ENCODE peak calls at places on chromosomes 3 and 15, in seven cellular contexts. One of them, this sample, is unnamed.
A peak's percentile ranks its signal among the peaks of the same experiment; 100 is the strongest.

GRCh38 chr3:95154775-95155174 is 1091.9 kb downstream of the NSUN3 start:
- DNase-seq in transverse colon: no peak
- DNase-seq in fibroblast of lung: peak; percentile 21
- DNase-seq in sigmoid colon: no peak
- DNase-seq in suprapubic skin: no peak
- DNase-seq in breast epithelium: no peak
- DNase-seq in GM23338: no peak
- DNase-seq in this sample: no peak

GRCh38 chr3:150874666-150875219 is 30.5 kb downstream of the MINDY4B start:
- DNase-seq in breast epithelium: no peak
- DNase-seq in GM23338: no peak
- DNase-seq in sigmoid colon: no peak
- DNase-seq in suprapubic skin: no peak
- DNase-seq in transverse colon: no peak
- DNase-seq in fibroblast of lung: no peak
- DNase-seq in this sample: no peak

GRCh38 chr3:135163701-135164100 is 368.6 kb downstream of the EPHB1 start:
- DNase-seq in sigmoid colon: no peak
- DNase-seq in transverse colon: no peak
- DNase-seq in GM23338: no peak
- DNase-seq in breast epithelium: no peak
- DNase-seq in fibroblast of lung: no peak
- DNase-seq in suprapubic skin: no peak
- DNase-seq in this sample: no peak

GRCh38 chr15:26087395-26087794 is 224.3 kb upstream of the ATP10A start:
- DNase-seq in transverse colon: no peak
- DNase-seq in breast epithelium: no peak
- DNase-seq in suprapubic skin: no peak
- DNase-seq in GM23338: no peak
- DNase-seq in fibroblast of lung: no peak
- DNase-seq in sigmoid colon: no peak
- DNase-seq in this sample: no peak

GRCh38 chr3:17044844-17045243 is 160.1 kb downstream of the PLCL2 start:
- DNase-seq in suprapubic skin: no peak
- DNase-seq in GM23338: no peak
- DNase-seq in breast epithelium: no peak
- DNase-seq in transverse colon: no peak
- DNase-seq in sigmoid colon: no peak
- DNase-seq in fibroblast of lung: no peak
- DNase-seq in this sample: no peak

GRCh38 chr3:84987709-84988504 is 29.1 kb downstream of the CADM2 start:
- DNase-seq in breast epithelium: no peak
- DNase-seq in sigmoid colon: no peak
- DNase-seq in suprapubic skin: no peak
- DNase-seq in GM23338: no peak
- DNase-seq in fibroblast of lung: no peak
- DNase-seq in transverse colon: no peak
- DNase-seq in this sample: no peak

GRCh38 chr3:126360046-126360713 is 3.0 kb upstream of the KLF15 start:
- DNase-seq in suprapubic skin: no peak
- DNase-seq in transverse colon: peak; percentile 3
- DNase-seq in breast epithelium: no peak
- DNase-seq in sigmoid colon: peak; percentile 58
- DNase-seq in fibroblast of lung: no peak
- DNase-seq in GM23338: no peak
- DNase-seq in this sample: peak; percentile 5

GRCh38 chr15:26201177-26201858 is 338.2 kb upstream of the ATP10A start:
- DNase-seq in breast epithelium: no peak
- DNase-seq in GM23338: peak; percentile 46
- DNase-seq in sigmoid colon: no peak
- DNase-seq in fibroblast of lung: no peak
- DNase-seq in suprapubic skin: no peak
- DNase-seq in transverse colon: no peak
- DNase-seq in this sample: no peak

GRCh38 chr3:179108091-179108490 is 36.5 kb upstream of the ZMAT3 start:
- DNase-seq in transverse colon: no peak
- DNase-seq in breast epithelium: no peak
- DNase-seq in fibroblast of lung: peak; percentile 18
- DNase-seq in suprapubic skin: no peak
- DNase-seq in GM23338: no peak
- DNase-seq in sigmoid colon: no peak
- DNase-seq in this sample: no peak

GRCh38 chr3:37627951-37628620 is 233.6 kb upstream of the CTDSPL start:
- DNase-seq in suprapubic skin: no peak
- DNase-seq in breast epithelium: no peak
- DNase-seq in sigmoid colon: no peak
- DNase-seq in fibroblast of lung: no peak
- DNase-seq in transverse colon: no peak
- DNase-seq in GM23338: no peak
- DNase-seq in this sample: no peak

GRCh38 chr15:58447244-58448010 is 15.6 kb downstream of the LIPC start:
- DNase-seq in GM23338: no peak
- DNase-seq in fibroblast of lung: peak; percentile 67
- DNase-seq in sigmoid colon: no peak
- DNase-seq in breast epithelium: no peak
- DNase-seq in suprapubic skin: no peak
- DNase-seq in transverse colon: no peak
- DNase-seq in this sample: no peak

GRCh38 chr15:83112233-83112958 is 5.0 kb downstream of the TM6SF1 start:
- DNase-seq in suprapubic skin: no peak
- DNase-seq in sigmoid colon: no peak
- DNase-seq in transverse colon: no peak
- DNase-seq in breast epithelium: no peak
- DNase-seq in fibroblast of lung: peak; percentile 96
- DNase-seq in GM23338: no peak
- DNase-seq in this sample: no peak

GRCh38 chr3:185764168-185764988 is 60.5 kb downstream of the IGF2BP2 start:
- DNase-seq in GM23338: no peak
- DNase-seq in suprapubic skin: no peak
- DNase-seq in transverse colon: no peak
- DNase-seq in sigmoid colon: no peak
- DNase-seq in breast epithelium: no peak
- DNase-seq in fibroblast of lung: peak; percentile 62
- DNase-seq in this sample: no peak

DNA sequence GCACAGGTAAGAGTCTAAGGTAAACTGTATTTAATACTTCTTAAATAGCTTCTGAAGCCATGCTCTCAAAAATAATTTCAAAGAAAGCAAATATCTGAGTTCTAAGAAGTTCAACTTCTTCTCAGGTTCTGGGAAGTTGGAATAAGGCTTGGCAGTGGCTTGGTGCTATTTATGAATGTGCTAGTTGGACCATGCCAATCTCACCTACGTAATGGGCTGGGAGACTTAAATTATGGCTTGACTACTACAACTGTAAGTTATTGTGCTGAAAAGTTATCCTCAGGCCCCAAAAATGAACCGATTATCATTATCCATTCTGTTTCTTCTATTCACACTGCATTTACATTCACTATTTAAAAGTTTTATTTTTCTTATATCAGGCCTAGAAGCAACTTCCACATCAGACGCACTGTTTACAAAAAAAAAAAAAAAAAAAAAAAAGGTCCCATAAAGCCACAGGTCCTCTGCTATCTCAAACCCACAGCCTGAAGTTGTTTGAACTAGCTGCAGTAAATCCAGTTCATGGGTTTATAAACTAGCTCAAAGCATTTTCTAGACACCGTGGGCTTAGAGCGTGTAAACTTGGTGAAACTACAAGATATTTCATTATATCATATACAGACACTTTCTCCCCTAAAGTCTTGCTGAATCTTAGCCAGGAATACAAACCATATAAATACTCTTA is 3.4 kb downstream of the LRIG1 start:
- DNase-seq in transverse colon: no peak
- DNase-seq in GM23338: no peak
- DNase-seq in breast epithelium: no peak
- DNase-seq in fibroblast of lung: no peak
- DNase-seq in suprapubic skin: no peak
- DNase-seq in sigmoid colon: no peak
- DNase-seq in this sample: no peak
- H3K4me1 ChIP-seq in transverse colon: peaks cover 68% of the 10 kb centered on the region
- H3K4me1 ChIP-seq in GM23338: peaks cover 61% of the 10 kb centered on the region
- H3K4me1 ChIP-seq in breast epithelium: peaks cover 15% of the 10 kb centered on the region
- H3K4me1 ChIP-seq in fibroblast of lung: peaks cover 2% of the 10 kb centered on the region
- H3K4me1 ChIP-seq in suprapubic skin: peaks cover 68% of the 10 kb centered on the region
- H3K4me1 ChIP-seq in sigmoid colon: peaks cover 68% of the 10 kb centered on the region
- H3K4me1 ChIP-seq in this sample: peaks cover 56% of the 10 kb centered on the region

DNA sequence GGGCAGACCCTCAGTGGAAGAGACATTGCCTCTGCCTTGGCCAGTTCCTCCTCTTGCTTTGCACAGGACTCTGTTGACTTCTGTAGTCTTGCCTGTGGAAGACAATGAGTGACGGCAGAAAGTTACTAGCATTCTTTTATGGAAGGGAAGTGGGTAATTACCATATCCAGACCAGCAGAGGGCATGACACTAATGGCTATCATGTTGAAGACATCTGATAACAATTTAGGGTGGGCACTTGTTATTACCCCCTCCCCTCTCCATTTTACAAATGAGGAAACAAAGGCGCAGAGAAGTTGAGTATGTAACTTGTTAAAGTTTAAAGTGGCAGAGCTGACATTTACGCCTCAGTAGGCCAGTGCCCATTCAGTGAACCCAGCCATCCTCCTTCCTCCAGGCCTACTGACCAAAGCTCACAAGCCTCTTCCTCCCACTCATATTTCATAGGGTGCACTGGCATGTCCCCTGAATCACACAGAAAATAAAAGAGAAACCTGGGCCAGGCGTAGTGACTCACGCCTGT is 48.2 kb upstream of the FMN1 start:
- DNase-seq in GM23338: peak; percentile 75
- DNase-seq in transverse colon: no peak
- DNase-seq in breast epithelium: no peak
- DNase-seq in sigmoid colon: no peak
- DNase-seq in fibroblast of lung: peak; percentile 23
- DNase-seq in suprapubic skin: no peak
- DNase-seq in this sample: no peak
- TF ChIP-seq CTCF in GM23338: peak; percentile 69
- TF ChIP-seq CTCF in transverse colon: peak; percentile 20
- TF ChIP-seq CTCF in breast epithelium: peak; percentile 16
- TF ChIP-seq CTCF in sigmoid colon: no peak
- TF ChIP-seq CTCF in fibroblast of lung: peak; percentile 51
- TF ChIP-seq CTCF in suprapubic skin: no peak
- TF ChIP-seq CTCF in this sample: peak; percentile 59

GRCh38 chr3:175489406-175489805 is 630.3 kb downstream of the NAALADL2 start:
- DNase-seq in transverse colon: no peak
- DNase-seq in GM23338: no peak
- DNase-seq in suprapubic skin: no peak
- DNase-seq in breast epithelium: no peak
- DNase-seq in sigmoid colon: no peak
- DNase-seq in fibroblast of lung: no peak
- DNase-seq in this sample: no peak

GRCh38 chr3:175486255-175486654 is 627.1 kb downstream of the NAALADL2 start:
- DNase-seq in sigmoid colon: no peak
- DNase-seq in breast epithelium: no peak
- DNase-seq in suprapubic skin: no peak
- DNase-seq in transverse colon: no peak
- DNase-seq in fibroblast of lung: no peak
- DNase-seq in GM23338: no peak
- DNase-seq in this sample: no peak

GRCh38 chr3:175484666-175485065 is 625.5 kb downstream of the NAALADL2 start:
- DNase-seq in transverse colon: no peak
- DNase-seq in breast epithelium: no peak
- DNase-seq in sigmoid colon: no peak
- DNase-seq in fibroblast of lung: no peak
- DNase-seq in suprapubic skin: no peak
- DNase-seq in GM23338: no peak
- DNase-seq in this sample: no peak

GRCh38 chr3:175479800-175480199 is 620.7 kb downstream of the NAALADL2 start:
- DNase-seq in suprapubic skin: no peak
- DNase-seq in breast epithelium: no peak
- DNase-seq in transverse colon: no peak
- DNase-seq in sigmoid colon: no peak
- DNase-seq in fibroblast of lung: no peak
- DNase-seq in GM23338: no peak
- DNase-seq in this sample: no peak

DNA sequence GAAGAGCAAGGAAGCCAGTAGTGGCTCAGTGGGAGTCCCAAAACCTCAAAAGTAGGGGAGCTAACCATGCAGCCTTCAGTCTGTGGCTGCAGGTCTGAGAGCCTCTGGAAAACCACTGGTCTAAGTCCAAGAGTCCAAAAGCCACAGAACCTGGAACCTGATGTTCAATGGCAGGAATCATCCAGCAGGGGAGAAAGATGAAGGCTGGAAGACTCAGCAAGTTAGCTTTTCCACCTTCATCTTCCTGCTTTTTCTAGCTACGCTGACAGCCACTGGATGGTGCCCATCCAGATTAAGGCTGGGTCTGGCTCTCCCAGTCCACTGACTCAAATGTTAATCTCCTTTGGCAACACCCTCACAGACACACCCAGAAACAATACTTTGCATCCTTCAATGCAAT is 626.3 kb downstream of the NAALADL2 start:
- DNase-seq in breast epithelium: no peak
- DNase-seq in fibroblast of lung: no peak
- DNase-seq in suprapubic skin: no peak
- DNase-seq in transverse colon: no peak
- DNase-seq in sigmoid colon: no peak
- DNase-seq in GM23338: peak; percentile 17
- DNase-seq in this sample: no peak
- H3K4me1 ChIP-seq in breast epithelium: no peaks in the 10 kb centered on the region
- H3K4me1 ChIP-seq in fibroblast of lung: no peaks in the 10 kb centered on the region
- H3K4me1 ChIP-seq in suprapubic skin: no peaks in the 10 kb centered on the region
- H3K4me1 ChIP-seq in transverse colon: no peaks in the 10 kb centered on the region
- H3K4me1 ChIP-seq in sigmoid colon: no peaks in the 10 kb centered on the region
- H3K4me1 ChIP-seq in GM23338: no peaks in the 10 kb centered on the region
- H3K4me1 ChIP-seq in this sample: no peaks in the 10 kb centered on the region

GRCh38 chr3:194685050-194685722 is 497 bp upstream of the FAM43A start:
- DNase-seq in fibroblast of lung: no peak
- DNase-seq in GM23338: no peak
- DNase-seq in transverse colon: no peak
- DNase-seq in breast epithelium: no peak
- DNase-seq in sigmoid colon: no peak
- DNase-seq in suprapubic skin: no peak
- DNase-seq in this sample: no peak

GRCh38 chr3:194686816-194687637 is 1.3 kb downstream of the FAM43A start:
- DNase-seq in breast epithelium: no peak
- DNase-seq in fibroblast of lung: peak; percentile 62
- DNase-seq in transverse colon: peak; percentile 29
- DNase-seq in suprapubic skin: no peak
- DNase-seq in GM23338: peak; percentile 76
- DNase-seq in sigmoid colon: peak; percentile 81
- DNase-seq in this sample: no peak

GRCh38 chr3:194687638-194688206 is 2.0 kb downstream of the FAM43A start:
- DNase-seq in GM23338: peak; percentile 91
- DNase-seq in transverse colon: peak; percentile 86
- DNase-seq in suprapubic skin: peak; percentile 83
- DNase-seq in sigmoid colon: peak; percentile 86
- DNase-seq in fibroblast of lung: peak; percentile 66
- DNase-seq in breast epithelium: peak; percentile 63
- DNase-seq in this sample: peak; percentile 42

GRCh38 chr3:194685723-194686413 is at the start of gene FAM43A:
- DNase-seq in GM23338: peak; percentile 95
- DNase-seq in breast epithelium: peak; percentile 92
- DNase-seq in suprapubic skin: peak; percentile 98
- DNase-seq in transverse colon: peak; percentile 97
- DNase-seq in sigmoid colon: peak; percentile 98
- DNase-seq in fibroblast of lung: peak; percentile 96
- DNase-seq in this sample: peak; percentile 88

GRCh38 chr3:194686414-194686815 is 732 bp downstream of the FAM43A start:
- DNase-seq in suprapubic skin: no peak
- DNase-seq in sigmoid colon: no peak
- DNase-seq in GM23338: peak; percentile 51
- DNase-seq in transverse colon: no peak
- DNase-seq in fibroblast of lung: no peak
- DNase-seq in breast epithelium: no peak
- DNase-seq in this sample: no peak
- TF ChIP-seq CTCF in suprapubic skin: no peak
- TF ChIP-seq CTCF in sigmoid colon: no peak
- TF ChIP-seq CTCF in GM23338: no peak
- TF ChIP-seq CTCF in transverse colon: no peak
- TF ChIP-seq CTCF in fibroblast of lung: no peak
- TF ChIP-seq CTCF in breast epithelium: no peak
- TF ChIP-seq CTCF in this sample: no peak

This sample was measured in Caco-2.